ENCODE peak calls at places on chromosomes 13 and 19, in four cellular contexts. One of them, this sample, is unnamed.

GRCh38 chr19:41866284-41866683 is 6.2 kb downstream of the RPS19 start:
- DNase-seq in coronary artery: no peak
- DNase-seq in endothelial cell: no peak
- DNase-seq in adrenal gland: no peak
- DNase-seq in this sample: no peak

GRCh38 chr13:99501952-99502310 is 659 bp downstream of the TM9SF2 start:
- DNase-seq in coronary artery: no peak
- DNase-seq in endothelial cell: peak
- DNase-seq in adrenal gland: peak
- DNase-seq in this sample: no peak

GRCh38 chr13:96020155-96020575 is 33.0 kb downstream of the UGGT2 start:
- DNase-seq in coronary artery: no peak
- DNase-seq in endothelial cell: peak
- DNase-seq in adrenal gland: peak
- DNase-seq in this sample: peak

GRCh38 chr19:2315818-2316353 is 7.9 kb upstream of the LINGO3 start:
- DNase-seq in coronary artery: no peak
- DNase-seq in endothelial cell: peak
- DNase-seq in adrenal gland: peak
- DNase-seq in this sample: peak

GRCh38 chr13:69324109-69324886 is 783.3 kb upstream of the ATXN8OS start:
- DNase-seq in coronary artery: no peak
- DNase-seq in endothelial cell: no peak
- DNase-seq in adrenal gland: no peak
- DNase-seq in this sample: no peak

GRCh38 chr19:21587549-21587948 is 82.1 kb downstream of the ZNF429 start:
- DNase-seq in coronary artery: no peak
- DNase-seq in endothelial cell: no peak
- DNase-seq in adrenal gland: no peak
- DNase-seq in this sample: no peak

GRCh38 chr13:26941345-26942174 is 181.0 kb upstream of the GPR12 start:
- DNase-seq in coronary artery: no peak
- DNase-seq in endothelial cell: no peak
- DNase-seq in adrenal gland: peak
- DNase-seq in this sample: no peak

GRCh38 chr19:53012006-53012405 is 1.7 kb upstream of the ERVV-1 start:
- DNase-seq in coronary artery: no peak
- DNase-seq in endothelial cell: no peak
- DNase-seq in adrenal gland: no peak
- DNase-seq in this sample: no peak

GRCh38 chr13:101649490-101650126 is 197.1 kb downstream of the ITGBL1 start:
- DNase-seq in coronary artery: no peak
- DNase-seq in endothelial cell: no peak
- DNase-seq in adrenal gland: no peak
- DNase-seq in this sample: no peak

GRCh38 chr19:6288737-6289136 is 9.0 kb upstream of the MLLT1 start:
- DNase-seq in coronary artery: no peak
- DNase-seq in endothelial cell: no peak
- DNase-seq in adrenal gland: no peak
- DNase-seq in this sample: no peak

GRCh38 chr13:114007566-114007965 is 33.7 kb upstream of the C13orf46 start:
- DNase-seq in coronary artery: no peak
- DNase-seq in endothelial cell: no peak
- DNase-seq in adrenal gland: no peak
- DNase-seq in this sample: no peak

GRCh38 chr19:6235031-6235951 is 44.5 kb downstream of the MLLT1 start:
- DNase-seq in coronary artery: no peak
- DNase-seq in endothelial cell: no peak
- DNase-seq in adrenal gland: no peak
- DNase-seq in this sample: no peak

GRCh38 chr13:25292301-25292700 is 5.0 kb upstream of the MTMR6 start:
- DNase-seq in coronary artery: no peak
- DNase-seq in endothelial cell: no peak
- DNase-seq in adrenal gland: no peak
- DNase-seq in this sample: no peak

GRCh38 chr19:24004166-24004565 is 82.8 kb upstream of the ZNF254 start:
- DNase-seq in coronary artery: no peak
- DNase-seq in endothelial cell: no peak
- DNase-seq in adrenal gland: no peak
- DNase-seq in this sample: no peak

GRCh38 chr13:67574320-67575233 is 344.4 kb upstream of the PCDH9 start:
- DNase-seq in coronary artery: no peak
- DNase-seq in endothelial cell: no peak
- DNase-seq in adrenal gland: no peak
- DNase-seq in this sample: no peak

GRCh38 chr13:72126424-72126823 is 259.4 kb upstream of the DACH1 start:
- DNase-seq in coronary artery: no peak
- DNase-seq in endothelial cell: no peak
- DNase-seq in adrenal gland: no peak
- DNase-seq in this sample: no peak

GRCh38 chr19:42076375-42076944 is 494 bp downstream of the ZNF574 start:
- DNase-seq in coronary artery: no peak
- DNase-seq in endothelial cell: no peak
- DNase-seq in adrenal gland: peak
- DNase-seq in this sample: no peak

GRCh38 chr13:25943666-25944065 is 108.2 kb downstream of the SHISA2 start:
- DNase-seq in coronary artery: no peak
- DNase-seq in endothelial cell: no peak
- DNase-seq in adrenal gland: no peak
- DNase-seq in this sample: no peak

GRCh38 chr13:91946498-91947070 is 548.2 kb downstream of the GPC5 start:
- DNase-seq in coronary artery: no peak
- DNase-seq in endothelial cell: peak
- DNase-seq in adrenal gland: no peak
- DNase-seq in this sample: peak

GRCh38 chr19:36182612-36183454 is 30.6 kb upstream of the COX7A1 start:
- DNase-seq in coronary artery: no peak
- DNase-seq in endothelial cell: no peak
- DNase-seq in adrenal gland: no peak
- DNase-seq in this sample: no peak

GRCh38 chr13:110610955-110611595 is 4.3 kb upstream of the NAXD start:
- DNase-seq in coronary artery: no peak
- DNase-seq in endothelial cell: no peak
- DNase-seq in adrenal gland: no peak
- DNase-seq in this sample: peak

GRCh38 chr13:74574964-74575728 is 440.9 kb upstream of the KLF12 start:
- DNase-seq in coronary artery: no peak
- DNase-seq in endothelial cell: peak
- DNase-seq in adrenal gland: no peak
- DNase-seq in this sample: no peak

GRCh38 chr13:51619614-51620013 is 35.4 kb downstream of the WDFY2 start:
- DNase-seq in coronary artery: no peak
- DNase-seq in endothelial cell: no peak
- DNase-seq in adrenal gland: no peak
- DNase-seq in this sample: no peak

GRCh38 chr13:72726721-72727416 is 560 bp downstream of the MZT1 start:
- DNase-seq in coronary artery: peak
- DNase-seq in endothelial cell: peak
- DNase-seq in adrenal gland: no peak
- DNase-seq in this sample: peak

DNA sequence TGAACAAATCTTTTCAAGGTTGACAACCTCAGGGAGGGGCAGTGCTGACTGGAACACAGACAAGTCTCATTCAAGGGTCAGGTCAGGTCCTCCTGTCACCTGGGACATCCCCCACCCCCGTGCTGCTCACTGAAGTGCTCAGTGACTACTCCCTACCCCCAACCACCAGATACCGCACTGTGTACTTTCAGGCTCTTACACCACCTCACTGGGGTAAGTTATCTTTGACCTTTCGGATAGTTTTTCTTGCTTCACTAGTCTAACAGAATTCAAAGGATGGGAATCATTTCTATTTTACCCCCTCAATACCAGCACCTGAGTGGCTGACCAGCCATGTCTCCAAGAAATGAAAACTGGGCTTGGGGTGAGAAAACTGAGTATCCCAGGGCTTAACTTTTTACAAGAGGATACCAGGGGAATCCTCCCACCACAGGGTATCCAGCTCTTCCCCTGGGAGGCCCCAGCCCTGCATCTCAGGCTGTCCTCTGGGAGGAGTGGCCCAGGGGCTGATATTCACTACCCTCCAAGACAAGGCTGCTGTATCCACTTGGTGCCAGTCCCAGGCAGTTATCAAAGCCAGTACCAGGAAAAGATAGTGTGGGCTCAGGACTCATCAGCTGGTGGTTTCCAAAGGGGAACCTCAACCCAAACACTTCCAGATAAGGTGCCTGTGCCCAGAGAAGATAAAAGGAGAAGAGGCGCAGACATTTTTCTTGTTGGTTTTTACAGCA is 2.1 kb downstream of the ZNF563 start:
- DNase-seq in coronary artery: no peak
- DNase-seq in endothelial cell: no peak
- DNase-seq in adrenal gland: peak
- DNase-seq in this sample: peak
- TF ChIP-seq CTCF in coronary artery: no peak
- TF ChIP-seq CTCF in endothelial cell: no peak
- TF ChIP-seq CTCF in adrenal gland: no peak
- TF ChIP-seq CTCF in this sample: no peak

GRCh38 chr13:76792680-76793334 is 93.4 kb downstream of the KCTD12 start:
- DNase-seq in coronary artery: no peak
- DNase-seq in endothelial cell: no peak
- DNase-seq in adrenal gland: no peak
- DNase-seq in this sample: no peak
- TF ChIP-seq CTCF in coronary artery: no peak
- TF ChIP-seq CTCF in endothelial cell: no peak
- TF ChIP-seq CTCF in adrenal gland: no peak
- TF ChIP-seq CTCF in this sample: no peak

GRCh38 chr13:48975926-48976676 is 389 bp downstream of the FNDC3A start:
- DNase-seq in coronary artery: peak
- DNase-seq in endothelial cell: peak
- DNase-seq in adrenal gland: peak
- DNase-seq in this sample: peak
- TF ChIP-seq CTCF in coronary artery: no peak
- TF ChIP-seq CTCF in endothelial cell: no peak
- TF ChIP-seq CTCF in adrenal gland: peak
- TF ChIP-seq CTCF in this sample: peak

GRCh38 chr19:12800344-12800732 is 1.3 kb downstream of the PRDX2 start:
- DNase-seq in coronary artery: no peak
- DNase-seq in endothelial cell: no peak
- DNase-seq in adrenal gland: no peak
- DNase-seq in this sample: no peak

GRCh38 chr19:12799723-12800343 is 1.8 kb downstream of the PRDX2 start:
- DNase-seq in coronary artery: no peak
- DNase-seq in endothelial cell: no peak
- DNase-seq in adrenal gland: peak
- DNase-seq in this sample: no peak

GRCh38 chr19:12801466-12802266 is at the start of the genes PRDX2 and THSD8:
- DNase-seq in coronary artery: no peak
- DNase-seq in endothelial cell: peak
- DNase-seq in adrenal gland: peak
- DNase-seq in this sample: peak

GRCh38 chr19:12802267-12803106 is 618 bp downstream of the THSD8 start:
- DNase-seq in coronary artery: no peak
- DNase-seq in endothelial cell: no peak
- DNase-seq in adrenal gland: peak
- DNase-seq in this sample: no peak

DNA sequence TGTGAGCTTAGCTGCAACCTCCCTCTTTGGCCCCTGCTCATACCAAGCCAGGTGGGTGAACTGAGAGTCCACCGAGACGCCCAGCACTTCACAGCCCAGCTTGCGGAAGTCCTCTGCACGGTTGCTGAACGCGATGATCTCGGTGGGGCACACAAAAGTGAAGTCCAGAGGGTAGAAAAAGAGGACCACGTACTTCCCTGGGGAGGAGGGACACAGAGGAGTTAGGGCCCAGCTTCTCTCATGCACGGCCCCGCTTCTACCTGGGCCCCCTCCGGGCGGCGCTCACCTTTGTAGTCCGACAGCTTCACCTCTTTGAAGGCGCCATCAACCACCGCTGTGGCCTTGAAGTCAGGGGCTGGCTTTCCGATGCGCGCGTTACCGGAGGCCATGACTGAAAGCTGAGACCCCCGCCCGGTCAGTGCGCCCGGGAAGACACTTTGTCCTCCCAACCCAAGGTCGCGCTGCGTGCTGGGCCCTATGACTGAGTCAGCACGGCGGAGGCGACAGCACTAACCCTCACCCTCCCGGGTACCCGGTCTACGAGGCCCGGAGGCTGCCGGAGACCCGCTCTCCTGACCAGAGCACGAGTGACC is 631 bp downstream of the PRDX2 start:
- DNase-seq in coronary artery: no peak
- DNase-seq in endothelial cell: peak
- DNase-seq in adrenal gland: peak
- DNase-seq in this sample: no peak
- TF ChIP-seq CTCF in coronary artery: no peak
- TF ChIP-seq CTCF in endothelial cell: no peak
- TF ChIP-seq CTCF in adrenal gland: no peak
- TF ChIP-seq CTCF in this sample: no peak

GRCh38 chr19:15021286-15022007 is 27.8 kb upstream of the CASP14 start:
- DNase-seq in coronary artery: no peak
- DNase-seq in endothelial cell: no peak
- DNase-seq in adrenal gland: no peak
- DNase-seq in this sample: no peak

GRCh38 chr19:15022752-15023151 is 26.5 kb upstream of the CASP14 start:
- DNase-seq in coronary artery: no peak
- DNase-seq in endothelial cell: no peak
- DNase-seq in adrenal gland: no peak
- DNase-seq in this sample: no peak

GRCh38 chr19:15028490-15028889 is 20.8 kb upstream of the CASP14 start:
- DNase-seq in coronary artery: no peak
- DNase-seq in endothelial cell: no peak
- DNase-seq in adrenal gland: no peak
- DNase-seq in this sample: no peak

DNA sequence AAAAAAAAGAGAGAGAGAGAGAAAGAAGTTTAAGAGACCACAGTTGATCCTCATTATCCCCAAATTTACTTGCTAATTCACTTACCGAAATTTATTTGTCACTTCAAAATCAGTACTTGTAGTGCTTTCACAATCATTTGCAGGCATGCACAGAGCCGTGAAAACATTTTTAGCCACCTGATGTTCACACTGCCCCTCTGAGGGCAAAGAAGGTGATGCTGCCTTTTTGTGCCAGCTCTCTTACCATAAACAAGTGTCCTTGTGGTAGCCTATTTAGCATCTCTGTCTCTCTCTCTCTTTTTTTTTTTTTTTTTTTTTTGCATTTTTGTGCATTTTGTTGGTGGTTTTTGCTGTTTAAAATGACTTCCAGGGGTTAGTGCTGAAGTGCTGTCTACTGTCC is 24.0 kb upstream of the CASP14 start:
- DNase-seq in coronary artery: no peak
- DNase-seq in endothelial cell: no peak
- DNase-seq in adrenal gland: no peak
- DNase-seq in this sample: no peak
- TF ChIP-seq CTCF in coronary artery: no peak
- TF ChIP-seq CTCF in endothelial cell: no peak
- TF ChIP-seq CTCF in adrenal gland: peak
- TF ChIP-seq CTCF in this sample: peak